ENCODE peak calls at places on chromosomes 13 and 19, in eight cellular contexts. W is K562; B is activated CD8-positive, alpha-beta T cell treated with anti-CD3 and anti-CD28 coated beads for 36 hours; G is fibroblast of pulmonary artery; M is fibroblast of mammary gland; Q is dorsolateral prefrontal cortex; C is GM13976; K is bronchial epithelial cell. N is an unnamed sample.

GRCh38 chr13:43846496-43846895 is 33.0 kb downstream of the CCDC122 start:
- DNase-seq in M (peak), G (peak), W (no peak), B (no peak), Q (no peak), K (no peak), C (no peak), N (no peak)

GRCh38 chr13:45615501-45616101 is at the start of gene ERICH6B:
- DNase-seq in M (peak), B (peak), G (peak), C (no peak), W (no peak), Q (peak), K (no peak), N (no peak)

GRCh38 chr13:113001251-113002140 is 32.5 kb downstream of the MCF2L start:
- DNase-seq in G (peak), W (no peak), K (no peak), C (no peak), Q (peak), M (no peak), B (no peak), N (no peak)

GRCh38 chr13:59950201-59950730 is 213.5 kb downstream of the DIAPH3 start:
- DNase-seq in Q (no peak), M (peak), B (no peak), G (no peak), K (no peak), W (no peak), C (no peak), N (no peak)

GRCh38 chr13:24923305-24923640 is 159.3 kb downstream of the RNF17 start:
- DNase-seq in B (peak), W (no peak), G (peak), C (peak), Q (no peak), K (no peak), M (peak), N (peak)

GRCh38 chr13:33367186-33367895 is 81.8 kb upstream of the STARD13 start:
- DNase-seq in K (no peak), W (no peak), M (no peak), C (no peak), G (no peak), B (no peak), Q (no peak), N (no peak)

GRCh38 chr13:40456979-40457553 is 209.4 kb downstream of the FOXO1 start:
- DNase-seq in C (no peak), W (no peak), K (no peak), B (no peak), Q (no peak), G (no peak), M (no peak), N (no peak)

GRCh38 chr19:41426952-41427646 is at the start of gene B3GNT8:
- DNase-seq in W (peak), G (peak), B (peak), C (peak), M (peak), Q (no peak), K (peak), N (peak)

GRCh38 chr19:13872695-13873389 is 4.1 kb upstream of the NANOS3 start:
- DNase-seq in Q (no peak), K (no peak), B (peak), W (peak), C (peak), G (no peak), M (no peak), N (no peak)

GRCh38 chr13:44355643-44356042 is 18.0 kb upstream of the SERP2 start:
- DNase-seq in Q (no peak), W (no peak), K (no peak), M (no peak), G (no peak), C (no peak), B (no peak), N (no peak)

GRCh38 chr19:35408284-35409171 is 37.7 kb downstream of the GPR42 start:
- DNase-seq in W (no peak), Q (no peak), M (no peak), C (no peak), K (no peak), G (no peak), B (no peak), N (no peak)

GRCh38 chr19:29563688-29564087 is 37.9 kb downstream of the VSTM2B start:
- DNase-seq in M (no peak), Q (no peak), G (no peak), C (no peak), W (no peak), K (no peak), B (no peak), N (no peak)

GRCh38 chr13:48506092-48506701 is 26.7 kb downstream of the RCBTB2 start:
- DNase-seq in C (no peak), M (no peak), G (no peak), Q (no peak), K (no peak), W (no peak), B (no peak), N (no peak)

GRCh38 chr19:18173054-18173571 is 500 bp upstream of the IFI30 start:
- DNase-seq in W (peak), G (no peak), B (no peak), Q (no peak), K (no peak), C (no peak), M (peak), N (no peak)

GRCh38 chr13:103517066-103517767 is 451.0 kb upstream of the SLC10A2 start:
- DNase-seq in M (no peak), W (no peak), K (no peak), G (no peak), B (no peak), Q (no peak), C (no peak), N (no peak)

DNA sequence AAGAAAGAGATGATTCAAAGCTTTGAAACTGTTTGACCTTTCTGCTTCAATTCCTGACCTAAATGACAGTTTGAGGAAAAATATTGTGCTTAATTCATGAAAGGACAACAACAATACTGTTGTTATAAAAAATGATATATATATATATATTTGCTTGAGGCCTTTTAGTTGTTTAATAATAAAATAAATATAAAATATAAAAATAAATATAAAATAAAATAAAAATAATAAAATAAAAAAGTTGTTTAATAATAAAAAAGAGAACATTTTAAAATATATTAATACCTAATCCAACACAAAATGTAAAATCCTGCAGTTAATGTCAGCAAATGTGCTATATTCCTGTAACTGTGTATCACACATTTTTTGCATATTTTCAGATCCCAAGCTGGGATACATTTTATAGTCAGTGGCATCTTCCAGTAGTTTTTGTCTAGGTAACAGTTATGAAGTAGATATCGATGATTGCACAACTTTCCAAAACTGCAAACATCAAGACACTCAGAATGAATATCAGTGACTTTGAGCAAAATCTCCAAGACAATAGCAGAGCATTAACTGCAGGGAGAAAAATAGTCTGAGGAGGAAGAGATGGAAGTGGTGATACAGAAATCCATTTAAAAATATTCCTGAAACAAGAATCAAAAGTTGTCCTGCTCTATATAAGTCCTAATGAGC is 375.5 kb upstream of the KLHL1 start:
- DNase-seq in B (no peak), W (no peak), Q (no peak), M (no peak), K (no peak), G (no peak), C (no peak), N (no peak)
- TF ChIP-seq CTCF in B (no peak), W (no peak), Q (no peak), M (no peak), K (no peak), G (no peak), C (no peak), N (no peak)

GRCh38 chr19:56299688-56300087 is 15.0 kb downstream of the ZSCAN5A start:
- DNase-seq in G (no peak), W (no peak), Q (no peak), M (no peak), C (no peak), B (no peak), K (no peak), N (no peak)

GRCh38 chr19:56297010-56297409 is 17.6 kb downstream of the ZSCAN5A start:
- DNase-seq in Q (no peak), B (no peak), C (no peak), K (no peak), W (no peak), G (no peak), M (no peak), N (no peak)

GRCh38 chr19:56301886-56302620 is 12.6 kb downstream of the ZSCAN5A start:
- DNase-seq in W (no peak), Q (no peak), G (no peak), C (no peak), K (no peak), M (no peak), B (peak), N (no peak)

GRCh38 chr19:56304243-56304642 is 10.4 kb downstream of the ZSCAN5A start:
- DNase-seq in B (no peak), K (no peak), W (no peak), G (no peak), C (no peak), Q (no peak), M (no peak), N (no peak)

GRCh38 chr19:56301152-56301551 is 13.5 kb downstream of the ZSCAN5A start:
- DNase-seq in W (no peak), K (no peak), Q (no peak), C (no peak), B (peak), G (peak), M (no peak), N (no peak)
- TF ChIP-seq CTCF in W (no peak), K (no peak), Q (peak), C (no peak), B (peak), G (peak), M (peak), N (peak)

DNA sequence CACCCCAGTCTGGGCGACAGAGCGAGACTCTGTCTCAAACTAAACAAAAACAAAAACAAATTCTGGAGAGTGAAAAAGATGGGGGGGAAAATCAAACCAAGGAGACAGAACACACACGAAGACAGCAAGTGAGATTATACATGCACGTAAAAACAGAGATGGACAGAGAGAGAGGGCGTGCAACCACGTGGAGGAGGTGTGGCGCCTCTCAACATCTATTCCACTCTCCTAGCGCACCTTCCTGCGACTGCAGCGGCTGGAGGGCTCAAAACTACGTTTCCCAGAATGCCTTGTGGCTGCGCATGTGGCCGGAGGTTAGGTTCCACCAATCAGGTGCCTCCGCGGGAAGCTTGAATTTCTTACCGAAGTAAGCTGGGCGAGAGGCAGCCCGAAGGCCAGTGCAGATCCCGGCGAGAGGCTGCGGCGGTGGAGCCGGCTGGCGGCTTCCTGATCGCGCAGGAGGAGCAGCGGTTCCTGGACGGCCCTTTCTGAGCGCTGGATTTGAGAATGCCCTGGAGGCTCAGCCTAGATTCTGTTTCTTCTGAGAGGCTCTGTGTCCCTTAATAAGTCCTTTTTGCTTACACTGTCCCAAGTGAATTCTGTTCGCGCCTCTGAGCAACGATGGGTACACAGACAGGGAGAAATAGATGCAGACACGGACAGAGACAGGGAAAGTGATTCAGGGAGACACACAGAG is 13.1 kb upstream of the NANOS2 start:
- DNase-seq in Q (peak), M (peak), G (peak), K (peak), B (peak), W (peak), C (peak), N (peak)
- TF ChIP-seq CTCF in Q (peak), M (no peak), G (no peak), K (no peak), B (no peak), W (peak), C (no peak), N (no peak)

GRCh38 chr13:30307194-30307965 is at the start of gene KATNAL1:
- DNase-seq in Q (peak), W (peak), K (peak), B (peak), G (peak), C (peak), M (peak), N (peak)
- TF ChIP-seq CTCF in Q (no peak), W (no peak), K (no peak), B (no peak), G (no peak), C (no peak), M (no peak), N (no peak)

DNA sequence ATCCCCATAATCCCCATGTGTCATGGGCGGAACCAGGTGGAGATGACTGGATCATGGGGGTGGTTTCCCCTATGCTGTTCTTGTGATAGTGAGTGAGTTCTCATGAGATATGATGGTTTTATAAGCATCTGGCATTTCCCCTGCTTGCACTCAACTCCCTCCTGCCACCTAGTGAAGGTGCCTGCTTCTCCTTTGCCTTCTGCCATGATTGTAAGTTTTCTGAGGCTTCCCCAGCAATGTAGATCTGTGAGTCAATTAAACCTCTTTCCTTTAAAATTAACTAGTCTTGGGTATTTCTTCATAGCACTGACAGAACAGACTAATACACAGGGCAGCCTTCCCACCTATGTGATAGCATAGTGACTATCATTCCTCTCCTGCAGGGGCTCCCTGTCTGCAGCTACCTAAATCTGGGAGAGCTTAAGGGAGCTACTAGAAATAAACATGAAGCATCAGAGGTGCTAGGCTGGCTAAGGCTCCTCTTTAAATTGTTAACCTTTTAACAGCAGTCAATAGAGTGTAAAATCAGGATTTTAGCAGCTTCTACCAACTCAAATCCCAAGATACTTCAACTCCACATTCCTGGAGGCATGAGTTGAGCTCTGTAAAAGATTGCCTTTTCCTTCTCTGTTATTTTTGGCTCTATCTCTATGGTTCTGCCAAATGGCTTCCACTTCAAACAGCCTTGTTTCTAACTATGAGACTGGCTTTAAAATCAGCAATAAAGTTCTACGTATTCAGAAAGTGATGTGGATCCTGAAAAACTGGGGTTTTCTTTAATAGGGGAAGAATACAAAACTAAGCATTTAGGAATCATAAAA is 112.3 kb downstream of the VWA8 start:
- DNase-seq in W (no peak), G (peak), B (no peak), Q (no peak), C (no peak), K (no peak), M (peak), N (no peak)
- TF ChIP-seq CTCF in W (no peak), G (peak), B (no peak), Q (peak), C (no peak), K (peak), M (peak), N (peak)

GRCh38 chr19:16382775-16383543 is 58.3 kb downstream of the KLF2 start:
- DNase-seq in B (peak), W (peak), G (peak), K (peak), M (peak), Q (peak), C (peak), N (peak)

GRCh38 chr19:16384688-16385087 is 60.1 kb downstream of the KLF2 start:
- DNase-seq in W (no peak), Q (no peak), M (no peak), B (no peak), K (no peak), G (no peak), C (no peak), N (no peak)

GRCh38 chr19:16381756-16382401 is 57.3 kb downstream of the KLF2 start:
- DNase-seq in G (peak), M (peak), Q (peak), K (no peak), C (no peak), B (no peak), W (no peak), N (no peak)

GRCh38 chr19:16385296-16385695 is 60.7 kb downstream of the KLF2 start:
- DNase-seq in C (no peak), G (no peak), B (no peak), W (no peak), K (no peak), M (no peak), Q (no peak), N (no peak)

GRCh38 chr19:16383584-16384161 is 59.0 kb downstream of the KLF2 start:
- DNase-seq in K (no peak), M (no peak), W (no peak), C (no peak), B (no peak), G (no peak), Q (no peak), N (peak)
- TF ChIP-seq CTCF in K (no peak), M (no peak), W (no peak), C (no peak), B (no peak), G (no peak), Q (no peak), N (no peak)

GRCh38 chr13:106537521-106537920 is 2.1 kb upstream of the EFNB2 start:
- DNase-seq in B (no peak), C (no peak), K (no peak), W (no peak), Q (no peak), G (no peak), M (no peak), N (no peak)
- TF ChIP-seq CTCF in B (no peak), C (no peak), K (no peak), W (no peak), Q (no peak), G (no peak), M (no peak), N (no peak)

GRCh38 chr13:52738719-52739467 is 727 bp downstream of the CNMD start:
- DNase-seq in G (no peak), W (peak), B (peak), K (no peak), Q (peak), M (no peak), C (peak), N (no peak)
- TF ChIP-seq CTCF in G (no peak), W (peak), B (peak), K (peak), Q (peak), M (no peak), C (peak), N (no peak)

GRCh38 chr13:96650301-96650886 is 343.9 kb downstream of the OXGR1 start:
- DNase-seq in W (no peak), K (peak), B (no peak), M (peak), G (peak), C (peak), Q (no peak), N (peak)
- TF ChIP-seq CTCF in W (no peak), K (no peak), B (no peak), M (peak), G (peak), C (no peak), Q (no peak), N (peak)

N was measured in MCF 10A.